ENCODE peak calls at places on chromosomes 2 and 18, in five cellular contexts. X, H, Q, D and N are unnamed samples.

GRCh38 chr2:68811364-68811763 is 59.8 kb downstream of the BMP10 start:
- DNase-seq in H (peak; percentile 5), D (no peak), X (no peak), Q (no peak), N (no peak)

GRCh38 chr2:23312996-23313606 is 71.9 kb upstream of the KLHL29 start:
- DNase-seq in D (no peak), X (no peak), Q (no peak), H (peak; percentile 14), N (peak; percentile 27)

GRCh38 chr2:9782197-9782719 is 61.0 kb upstream of the TAF1B start:
- DNase-seq in H (no peak), D (peak; percentile 61), X (peak; percentile 48), Q (no peak), N (no peak)

GRCh38 chr2:1886405-1886992 is 142.2 kb upstream of the PXDN start:
- DNase-seq in H (no peak), D (peak; percentile 78), Q (no peak), X (peak; percentile 9), N (no peak)

GRCh38 chr2:69933839-69934613 is 19.1 kb downstream of the MXD1 start:
- DNase-seq in Q (no peak), H (no peak), D (no peak), X (no peak), N (no peak)

GRCh38 chr18:77906103-77906502 is 656.5 kb downstream of the GALR1 start:
- DNase-seq in Q (no peak), X (no peak), D (no peak), H (no peak), N (no peak)

GRCh38 chr2:221283896-221284295 is 288.2 kb downstream of the EPHA4 start:
- DNase-seq in H (no peak), D (no peak), Q (no peak), X (no peak), N (no peak)

GRCh38 chr2:221166283-221166682 is 405.8 kb downstream of the EPHA4 start:
- DNase-seq in X (no peak), Q (no peak), H (no peak), D (no peak), N (no peak)

GRCh38 chr2:146374505-146374904 is 1470.3 kb upstream of the ACVR2A start:
- DNase-seq in D (no peak), Q (no peak), X (no peak), H (no peak), N (no peak)

GRCh38 chr2:208595386-208596275 is 189.0 kb downstream of the PTH2R start:
- DNase-seq in H (no peak), Q (peak; percentile 15), X (no peak), D (no peak), N (peak; percentile 37)

GRCh38 chr2:128324008-128324896 is 5.6 kb upstream of the HS6ST1 start:
- DNase-seq in D (peak; percentile 56), Q (no peak), X (no peak), H (no peak), N (peak; percentile 42)

GRCh38 chr2:50895058-50895457 is 136.9 kb downstream of the NRXN1 start:
- DNase-seq in X (no peak), D (no peak), Q (no peak), H (no peak), N (no peak)

GRCh38 chr2:1484131-1484884 is 71.0 kb downstream of the TPO start:
- DNase-seq in Q (no peak), D (peak; percentile 51), H (no peak), X (no peak), N (no peak)

GRCh38 chr2:32706815-32707214 is 79.0 kb downstream of the TTC27 start:
- DNase-seq in D (no peak), Q (no peak), H (no peak), X (no peak), N (no peak)

GRCh38 chr2:240561325-240561971 is 1.3 kb downstream of the DUSP28 start:
- DNase-seq in X (no peak), D (no peak), Q (no peak), H (no peak), N (no peak)

GRCh38 chr2:73836141-73836943 is 7.6 kb downstream of the STAMBP start:
- DNase-seq in X (no peak), D (no peak), H (no peak), Q (no peak), N (peak; percentile 3)

GRCh38 chr18:13834501-13835015 is 10.6 kb downstream of the MC5R start:
- DNase-seq in X (no peak), Q (no peak), H (no peak), D (no peak), N (no peak)

GRCh38 chr2:173524257-173524951 is 169.7 kb downstream of the CDCA7 start:
- DNase-seq in D (no peak), Q (no peak), X (no peak), H (no peak), N (no peak)

GRCh38 chr2:229104863-229105468 is 166.1 kb downstream of the PID1 start:
- DNase-seq in H (no peak), D (no peak), X (no peak), Q (no peak), N (no peak)